ENCODE peak calls at places on chromosomes 1 and 21, in four cellular contexts. R, O, Y and V are unnamed samples.

GRCh38 chr1:2383576-2383975 is 7.8 kb downstream of the MORN1 start:
- DNase-seq in R (no peak), O (no peak), Y (no peak), V (no peak)

GRCh38 chr1:20787775-20788488 is 825 bp upstream of the HP1BP3 start:
- DNase-seq in R (peak; percentile 83), O (peak; percentile 41), Y (no peak), V (no peak)

GRCh38 chr1:216502528-216503162 is 79.4 kb upstream of the USH2A start:
- DNase-seq in R (no peak), O (no peak), Y (no peak), V (no peak)

GRCh38 chr1:180863158-180863775 is 49.4 kb upstream of the KIAA1614 start:
- DNase-seq in R (peak; percentile 36), O (peak; percentile 35), Y (no peak), V (peak; percentile 26)

GRCh38 chr21:43658094-43658725 is 1.1 kb downstream of the HSF2BP start:
- DNase-seq in R (no peak), O (no peak), Y (no peak), V (no peak)

GRCh38 chr1:225454067-225454618 is 26.3 kb upstream of the LBR start:
- DNase-seq in R (no peak), O (peak; percentile 36), Y (no peak), V (no peak)

GRCh38 chr21:38804617-38805281 is 980 bp upstream of the ETS2 start:
- DNase-seq in R (peak; percentile 58), O (peak; percentile 81), Y (peak; percentile 79), V (no peak)

GRCh38 chr1:25544819-25545218 is 1.4 kb downstream of the LDLRAP1 start:
- DNase-seq in R (no peak), O (peak; percentile 69), Y (no peak), V (no peak)

GRCh38 chr1:63403386-63403785 is 36.0 kb downstream of the ALG6 start:
- DNase-seq in R (no peak), O (no peak), Y (no peak), V (no peak)

GRCh38 chr1:176903474-176903873 is 261.0 kb downstream of the ASTN1 start:
- DNase-seq in R (peak; percentile 68), O (no peak), Y (no peak), V (no peak)

GRCh38 chr1:18288609-18289219 is 181.1 kb downstream of the IGSF21 start:
- DNase-seq in R (no peak), O (no peak), Y (no peak), V (no peak)

GRCh38 chr1:246492611-246493245 is 14.4 kb downstream of the SMYD3 start:
- DNase-seq in R (peak; percentile 50), O (peak; percentile 68), Y (peak; percentile 60), V (peak; percentile 48)

GRCh38 chr1:67862685-67863084 is 29.4 kb upstream of the GNG12 start:
- DNase-seq in R (no peak), O (no peak), Y (no peak), V (no peak)

GRCh38 chr1:193827516-193827915 is 641.1 kb upstream of the B3GALT2 start:
- DNase-seq in R (peak; percentile 8), O (no peak), Y (no peak), V (no peak)

GRCh38 chr1:152886090-152886489 is 8.0 kb downstream of the SMCP start:
- DNase-seq in R (peak; percentile 6), O (no peak), Y (no peak), V (no peak)

GRCh38 chr1:178465011-178465410 is 31.8 kb downstream of the CLEC20A start:
- DNase-seq in R (peak; percentile 65), O (no peak), Y (no peak), V (peak; percentile 26)

GRCh38 chr1:48581256-48581655 is 109.3 kb upstream of the SPATA6 start:
- DNase-seq in R (no peak), O (peak; percentile 15), Y (no peak), V (no peak)

GRCh38 chr1:168609133-168609715 is 32.8 kb downstream of the XCL1 start:
- DNase-seq in R (peak; percentile 69), O (peak; percentile 23), Y (peak; percentile 34), V (no peak)

GRCh38 chr1:20974069-20974468 is 187.0 kb upstream of the HP1BP3 start:
- DNase-seq in R (peak; percentile 41), O (no peak), Y (no peak), V (peak; percentile 34)

GRCh38 chr1:88774151-88774556 is 90.1 kb downstream of the PKN2 start:
- DNase-seq in R (peak; percentile 12), O (no peak), Y (no peak), V (no peak)

GRCh38 chr21:32300117-32300681 is 1.5 kb downstream of the MRAP start:
- DNase-seq in R (no peak), O (no peak), Y (no peak), V (no peak)

GRCh38 chr1:17922833-17923232 is 167.7 kb downstream of the ACTL8 start:
- DNase-seq in R (no peak), O (peak; percentile 37), Y (no peak), V (no peak)

GRCh38 chr1:181661569-181661968 is 178.3 kb downstream of the CACNA1E start:
- DNase-seq in R (no peak), O (no peak), Y (no peak), V (no peak)

GRCh38 chr1:191490303-191490702 is 668.0 kb upstream of the RGS18 start:
- DNase-seq in R (no peak), O (no peak), Y (no peak), V (no peak)

GRCh38 chr1:231186356-231187115 is 24.7 kb downstream of the TRIM67 start:
- DNase-seq in R (no peak), O (no peak), Y (no peak), V (no peak)

GRCh38 chr1:44103270-44104131 is 15.1 kb upstream of the KLF17 start:
- DNase-seq in R (no peak), O (peak; percentile 33), Y (no peak), V (no peak)

GRCh38 chr21:35234725-35235124 is 185.6 kb upstream of the RUNX1 start:
- DNase-seq in R (peak; percentile 76), O (no peak), Y (no peak), V (no peak)

GRCh38 chr1:178451529-178451928 is 45.2 kb downstream of the CLEC20A start:
- DNase-seq in R (peak; percentile 65), O (no peak), Y (no peak), V (peak; percentile 30)

GRCh38 chr1:171204311-171204710 is 19.2 kb downstream of the FMO2 start:
- DNase-seq in R (no peak), O (no peak), Y (no peak), V (no peak)

GRCh38 chr1:235632538-235633219 is 16.9 kb downstream of the GNG4 start:
- DNase-seq in R (peak; percentile 74), O (no peak), Y (no peak), V (no peak)

GRCh38 chr1:910311-910880 is 13.3 kb upstream of the SAMD11 start:
- DNase-seq in R (no peak), O (peak; percentile 4), Y (peak; percentile 12), V (no peak)

GRCh38 chr21:26377111-26377694 is 195.9 kb downstream of the CYYR1 start:
- DNase-seq in R (no peak), O (no peak), Y (no peak), V (no peak)

GRCh38 chr1:235648407-235648907 is 1.1 kb downstream of the GNG4 start:
- DNase-seq in R (no peak), O (peak; percentile 67), Y (no peak), V (no peak)

GRCh38 chr1:218750216-218750970 is 405.3 kb downstream of the TGFB2 start:
- DNase-seq in R (no peak), O (no peak), Y (no peak), V (no peak)

GRCh38 chr1:42933610-42934009 is 25.1 kb downstream of the SLC2A1 start:
- DNase-seq in R (no peak), O (peak; percentile 0), Y (no peak), V (no peak)

GRCh38 chr1:214319930-214320329 is 39.0 kb downstream of the SMYD2 start:
- DNase-seq in R (no peak), O (no peak), Y (no peak), V (no peak)

GRCh38 chr1:161001537-161001936 is 19.4 kb downstream of the F11R start:
- DNase-seq in R (no peak), O (no peak), Y (no peak), V (no peak)

GRCh38 chr1:156113263-156114004 is 1.1 kb upstream of the LMNA start:
- DNase-seq in R (no peak), O (no peak), Y (no peak), V (no peak)
- H3K4me3 ChIP-seq in R (no peak overlapping the region), O (no peak overlapping the region), Y (peak overlapping the region; percentile 100), V (peak overlapping the region; percentile 31)

GRCh38 chr1:116510361-116510760 is 60.5 kb downstream of the CD58 start:
- DNase-seq in R (no peak), O (no peak), Y (no peak), V (no peak)

GRCh38 chr1:116506132-116507004 is 64.5 kb downstream of the CD58 start:
- DNase-seq in R (peak; percentile 47), O (no peak), Y (no peak), V (no peak)

GRCh38 chr1:116508984-116509980 is 61.5 kb downstream of the CD58 start:
- DNase-seq in R (peak; percentile 89), O (no peak), Y (no peak), V (no peak)

GRCh38 chr1:116511459-116512019 is 59.3 kb downstream of the CD58 start:
- DNase-seq in R (no peak), O (no peak), Y (no peak), V (no peak)

GRCh38 chr1:116508090-116508983 is 62.5 kb downstream of the CD58 start:
- DNase-seq in R (no peak), O (no peak), Y (no peak), V (no peak)
- H3K27me3 ChIP-seq in R (no peaks in the 10 kb centered on the region), O (no peaks in the 10 kb centered on the region), Y (no peaks in the 10 kb centered on the region), V (no peaks in the 10 kb centered on the region)

DNA sequence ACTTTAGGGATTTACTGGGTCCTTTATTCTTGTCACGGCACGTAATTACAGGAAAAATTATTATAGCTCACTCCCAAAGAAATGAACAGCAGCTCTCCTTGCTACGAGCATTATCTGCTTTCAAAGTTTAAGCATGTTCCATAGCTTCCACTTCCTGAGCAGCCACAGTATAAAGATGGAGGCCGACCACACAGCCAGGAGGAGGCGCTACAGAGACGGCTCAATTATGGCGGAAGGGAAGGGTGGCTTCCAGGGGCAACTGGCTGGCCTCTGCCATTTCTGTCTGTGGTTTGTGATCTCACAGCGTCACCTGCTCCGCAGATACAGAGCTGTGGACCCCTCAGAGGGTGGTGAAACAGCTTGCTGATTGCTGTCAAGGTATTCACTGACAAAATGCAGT is 212.3 kb upstream of the GREM2 start:
- DNase-seq in R (no peak), O (no peak), Y (no peak), V (no peak)
- TF ChIP-seq CTCF in R (no peak), O (no peak), Y (no peak), V (no peak)

GRCh38 chr1:110082477-110082876 is 12.0 kb upstream of the ALX3 start:
- DNase-seq in R (no peak), O (no peak), Y (no peak), V (no peak)
- H3K4me3 ChIP-seq in R (no peak overlapping the region), O (no peak overlapping the region), Y (no peak overlapping the region), V (no peak overlapping the region)

GRCh38 chr21:44706026-44706705 is 5.2 kb downstream of the TSPEAR start:
- DNase-seq in R (no peak), O (no peak), Y (no peak), V (no peak)
- H3K27me3 ChIP-seq in R (peaks cover 47% of the 10 kb centered on the region), O (no peaks in the 10 kb centered on the region), Y (peaks cover 98% of the 10 kb centered on the region), V (peaks cover 75% of the 10 kb centered on the region)